ENCODE peak calls at places on chromosomes 7 and 10, in eight cellular contexts. N is astrocyte; F is GM23338; Q is foreskin fibroblast; B is IMR-90; E is BJ; G is CD8-positive, alpha-beta memory T cell; W is psoas muscle. P is an unnamed sample.

GRCh38 chr10:16867556-16867955 is 50.3 kb upstream of the RSU1 start:
- DNase-seq in W (no peak), G (no peak), F (peak), E (no peak), B (peak), N (peak), Q (peak), P (no peak)

GRCh38 chr7:2170576-2171521 is 61.9 kb downstream of the MAD1L1 start:
- DNase-seq in G (no peak), Q (no peak), F (no peak), W (no peak), B (no peak), E (no peak), N (no peak), P (no peak)

GRCh38 chr7:156889089-156889488 is 3.9 kb downstream of the LMBR1 start:
- DNase-seq in N (no peak), E (no peak), F (no peak), W (no peak), B (peak), G (no peak), Q (peak), P (no peak)

GRCh38 chr10:72229261-72230251 is 13.5 kb upstream of the ASCC1 start:
- DNase-seq in Q (no peak), E (no peak), F (no peak), B (peak), N (no peak), G (no peak), W (no peak), P (no peak)

GRCh38 chr10:106395061-106395749 is 769.3 kb downstream of the SORCS1 start:
- DNase-seq in F (no peak), N (no peak), G (no peak), Q (no peak), E (no peak), W (no peak), B (no peak), P (no peak)

GRCh38 chr7:154770962-154771361 is 232.0 kb downstream of the PAXIP1 start:
- DNase-seq in B (no peak), Q (no peak), N (no peak), E (no peak), F (no peak), W (no peak), G (no peak), P (no peak)

GRCh38 chr10:17386616-17387075 is 67.7 kb downstream of the ST8SIA6 start:
- DNase-seq in W (no peak), N (no peak), B (no peak), F (peak), G (no peak), E (no peak), Q (no peak), P (peak)

GRCh38 chr7:47273088-47273487 is 308.8 kb downstream of the TNS3 start:
- DNase-seq in G (no peak), Q (no peak), N (no peak), W (no peak), B (no peak), E (no peak), F (no peak), P (no peak)

GRCh38 chr7:133690740-133691139 is 436.4 kb upstream of the LRGUK start:
- DNase-seq in E (no peak), G (no peak), B (no peak), N (no peak), F (no peak), Q (no peak), W (no peak), P (no peak)

GRCh38 chr10:6255548-6256061 is 52.9 kb downstream of the PFKFB3 start:
- DNase-seq in E (no peak), F (no peak), G (no peak), Q (no peak), B (no peak), W (no peak), N (no peak), P (no peak)

GRCh38 chr10:57094965-57095364 is 733.9 kb upstream of the ZWINT start:
- DNase-seq in W (no peak), F (no peak), G (no peak), Q (no peak), E (no peak), B (no peak), N (no peak), P (no peak)

GRCh38 chr7:82204694-82205093 is 238.9 kb downstream of the CACNA2D1 start:
- DNase-seq in E (no peak), Q (peak), W (peak), N (peak), B (peak), F (no peak), G (no peak), P (peak)

GRCh38 chr10:118500477-118501104 is 94.9 kb downstream of the PRLHR start:
- DNase-seq in E (no peak), F (no peak), G (no peak), N (no peak), B (no peak), Q (no peak), W (no peak), P (no peak)

GRCh38 chr10:17768957-17769356 is 17.0 kb downstream of the TMEM236 start:
- DNase-seq in F (no peak), N (peak), G (no peak), W (no peak), E (no peak), B (peak), Q (peak), P (no peak)

GRCh38 chr10:22702348-22702747 is 12.0 kb downstream of the PIP4K2A start:
- DNase-seq in W (no peak), G (no peak), E (no peak), N (peak), B (peak), Q (no peak), F (no peak), P (no peak)

GRCh38 chr10:131169146-131169545 is 142.4 kb downstream of the TCERG1L start:
- DNase-seq in E (no peak), N (no peak), W (no peak), G (no peak), Q (no peak), F (no peak), B (no peak), P (no peak)

GRCh38 chr7:39851466-39852045 is 98.5 kb upstream of the CDK13 start:
- DNase-seq in F (no peak), W (no peak), N (no peak), B (no peak), E (no peak), G (no peak), Q (no peak), P (no peak)

GRCh38 chr10:5573968-5574641 is 49.3 kb downstream of the CALML3 start:
- DNase-seq in G (no peak), Q (peak), B (peak), F (no peak), N (no peak), W (no peak), E (no peak), P (no peak)

GRCh38 chr10:27448926-27449325 is 55.2 kb upstream of the RAB18 start:
- DNase-seq in Q (peak), W (no peak), B (peak), E (peak), F (peak), N (peak), G (no peak), P (no peak)

GRCh38 chr7:133051066-133051465 is 30.8 kb downstream of the CHCHD3 start:
- DNase-seq in B (peak), W (no peak), E (no peak), F (peak), G (no peak), Q (peak), N (peak), P (peak)

GRCh38 chr7:24411226-24411625 is 127.2 kb downstream of the NPY start:
- DNase-seq in E (no peak), Q (no peak), W (no peak), B (no peak), N (no peak), G (no peak), F (no peak), P (no peak)

DNA sequence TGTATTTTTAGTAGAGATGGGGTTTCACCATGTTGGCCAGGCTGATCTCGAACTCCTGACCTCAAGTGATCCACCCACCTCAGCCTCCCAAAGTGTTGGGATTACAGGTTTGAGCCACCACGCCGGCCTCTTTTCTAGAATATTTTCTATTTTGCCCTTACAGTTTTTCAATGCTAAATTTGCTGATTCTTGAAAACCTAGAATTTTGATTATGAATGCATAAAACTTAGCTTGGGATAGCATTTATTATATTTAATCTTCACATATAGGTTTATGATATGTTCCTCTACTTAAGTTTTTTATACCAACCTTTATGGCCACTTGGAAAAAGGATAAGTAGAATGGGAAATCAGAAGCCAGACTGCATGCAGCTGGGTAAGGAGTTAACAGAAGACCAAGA is 2.1 kb downstream of the TMEM60 start:
- DNase-seq in B (no peak), N (no peak), E (no peak), Q (no peak), W (no peak), F (no peak), G (no peak), P (no peak)
- H3K4me3 ChIP-seq in B (no peak), N (no peak), E (no peak), Q (peak), W (peak), F (no peak), G (no peak), P (no peak)

DNA sequence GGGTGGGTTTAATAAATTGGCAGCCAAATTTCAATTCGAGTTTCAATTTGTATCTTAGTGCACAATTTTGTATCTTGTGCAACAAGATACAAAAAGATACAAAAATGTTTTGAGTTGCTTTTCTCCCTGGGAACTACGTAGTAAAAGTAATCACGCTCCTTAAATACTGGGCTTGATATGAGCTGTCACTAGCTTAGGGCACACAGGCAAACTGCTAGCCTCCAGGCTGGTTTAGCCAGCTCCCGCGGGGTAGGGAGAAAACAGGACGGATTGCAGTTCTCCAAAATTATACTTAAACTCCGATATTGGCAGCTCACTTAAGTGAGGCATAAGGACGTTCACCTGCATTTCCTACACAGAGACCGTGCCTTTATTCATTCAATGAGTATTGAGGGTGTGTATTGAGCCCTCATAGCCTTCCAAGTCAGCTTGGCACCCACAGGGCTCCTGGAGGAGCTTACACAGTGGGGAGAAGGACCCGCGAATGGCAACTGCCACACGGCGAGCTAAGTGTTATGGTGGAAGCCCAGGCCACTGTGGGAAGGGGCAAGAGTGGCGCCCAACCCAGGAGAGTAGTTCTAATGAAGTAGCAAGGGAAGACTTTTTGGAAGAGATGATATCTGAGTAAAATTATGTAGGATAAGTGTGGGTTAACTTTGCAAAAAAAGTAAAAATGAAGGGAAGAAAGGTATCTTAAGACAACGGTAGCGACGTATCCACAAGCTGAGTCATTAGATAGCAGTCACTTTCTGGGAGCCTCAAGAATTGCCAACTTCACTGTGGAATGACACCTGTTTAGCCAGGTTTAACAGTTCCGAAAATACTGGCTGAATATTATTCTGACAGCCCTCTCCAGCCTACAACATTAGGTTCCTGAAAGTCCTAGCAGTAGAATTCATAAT is 1.6 kb upstream of the EPC1 start:
- DNase-seq in E (no peak), Q (no peak), N (no peak), G (no peak), B (no peak), F (no peak), W (no peak), P (no peak)
- H3K4me3 ChIP-seq in E (no peak), Q (no peak), N (no peak), G (no peak), B (no peak), F (peak), W (peak), P (no peak)

GRCh38 chr7:158705234-158705890 is 758 bp upstream of the NCAPG2 start:
- DNase-seq in Q (peak), N (no peak), G (no peak), W (no peak), F (peak), E (no peak), B (no peak), P (no peak)

GRCh38 chr7:158700008-158700407 is 4.6 kb downstream of the NCAPG2 start:
- DNase-seq in G (no peak), E (no peak), Q (no peak), W (no peak), B (no peak), F (no peak), N (no peak), P (no peak)

GRCh38 chr7:158702196-158702595 is 2.4 kb downstream of the NCAPG2 start:
- DNase-seq in F (peak), B (no peak), W (no peak), E (no peak), G (no peak), Q (no peak), N (no peak), P (no peak)

GRCh38 chr7:158704524-158705233 is at the start of gene NCAPG2:
- DNase-seq in N (peak), Q (peak), F (peak), B (peak), E (peak), G (peak), W (peak), P (peak)

GRCh38 chr7:158702944-158703343 is 1.7 kb downstream of the NCAPG2 start:
- DNase-seq in B (no peak), N (no peak), W (no peak), E (no peak), F (no peak), G (no peak), Q (no peak), P (no peak)
- H3K4me3 ChIP-seq in B (no peak), N (peak), W (no peak), E (no peak), F (peak), G (no peak), Q (peak), P (no peak)

DNA sequence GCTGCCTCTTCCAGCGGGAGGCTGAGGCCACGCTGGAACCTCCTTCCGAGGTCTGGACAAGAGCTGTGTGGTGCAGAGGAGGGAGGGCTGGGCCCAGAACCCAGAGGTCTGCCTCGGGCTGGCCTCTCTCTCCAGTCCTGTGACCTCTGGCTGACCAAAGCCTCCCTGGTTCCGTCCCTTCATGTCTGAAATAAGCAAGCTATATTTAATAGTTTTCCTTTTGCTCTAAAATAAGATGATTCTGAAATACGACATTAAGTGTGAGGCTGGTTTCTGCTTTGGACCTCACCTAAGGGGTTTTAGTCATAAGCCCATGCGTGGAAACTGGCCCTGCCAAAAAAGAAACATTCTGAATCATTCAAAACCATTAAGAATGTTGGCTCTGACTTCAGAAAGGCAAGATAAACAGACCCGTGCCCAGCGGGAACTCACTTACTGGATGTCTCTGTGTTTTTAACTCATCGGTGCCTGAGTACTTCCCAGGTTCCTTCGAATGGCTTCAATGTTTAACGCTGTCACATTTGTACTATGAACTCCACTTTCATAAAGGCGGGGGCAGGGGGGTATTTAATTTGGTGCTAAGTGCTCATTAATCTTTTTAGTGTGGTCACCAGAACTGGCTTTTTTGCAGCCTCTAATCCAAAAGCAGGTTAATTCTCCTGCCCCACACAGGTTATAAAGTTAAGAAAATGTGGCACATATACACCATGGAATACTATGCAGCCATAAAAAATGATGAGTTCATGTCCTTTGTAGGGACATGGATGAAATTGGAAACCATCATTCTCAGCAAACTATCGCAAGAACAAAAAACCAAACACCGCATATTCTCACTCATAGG is 157.5 kb upstream of the KLF14 start:
- DNase-seq in Q (peak), E (peak), N (peak), F (no peak), G (no peak), B (peak), W (peak), P (peak)
- H3K4me3 ChIP-seq in Q (no peak), E (no peak), N (peak), F (no peak), G (no peak), B (peak), W (peak), P (no peak)

GRCh38 chr7:52179934-52180333 is 855.5 kb upstream of the POM121L12 start:
- DNase-seq in E (no peak), F (no peak), W (no peak), Q (no peak), N (no peak), B (no peak), G (no peak), P (no peak)
- H3K4me3 ChIP-seq in E (no peak), F (no peak), W (no peak), Q (no peak), N (no peak), B (no peak), G (no peak), P (no peak)

GRCh38 chr7:12923971-12924370 is 236.5 kb downstream of the ARL4A start:
- DNase-seq in G (no peak), E (no peak), B (peak), F (no peak), N (peak), Q (peak), W (no peak), P (no peak)
- H3K4me3 ChIP-seq in G (no peak), E (no peak), B (no peak), F (no peak), N (no peak), Q (no peak), W (no peak), P (no peak)

GRCh38 chr10:121927361-121927840 is 430 bp downstream of the ATE1 start:
- DNase-seq in N (peak), B (peak), F (peak), G (no peak), E (no peak), W (peak), Q (peak), P (peak)

GRCh38 chr10:121927841-121928527 is at the start of gene ATE1:
- DNase-seq in G (peak), N (peak), W (peak), F (peak), Q (peak), E (peak), B (peak), P (peak)

GRCh38 chr10:121926669-121927360 is 1.0 kb downstream of the ATE1 start:
- DNase-seq in F (peak), W (no peak), Q (peak), B (no peak), G (peak), N (peak), E (no peak), P (no peak)

GRCh38 chr10:121928528-121928884 is 675 bp upstream of the ATE1 start:
- DNase-seq in B (peak), F (no peak), G (no peak), E (no peak), Q (peak), N (peak), W (peak), P (no peak)

GRCh38 chr10:121926157-121926556 is 1.7 kb downstream of the ATE1 start:
- DNase-seq in N (no peak), W (no peak), Q (no peak), E (no peak), F (no peak), B (no peak), G (no peak), P (no peak)
- H3K4me3 ChIP-seq in N (no peak), W (peak), Q (peak), E (no peak), F (peak), B (no peak), G (no peak), P (peak)

DNA sequence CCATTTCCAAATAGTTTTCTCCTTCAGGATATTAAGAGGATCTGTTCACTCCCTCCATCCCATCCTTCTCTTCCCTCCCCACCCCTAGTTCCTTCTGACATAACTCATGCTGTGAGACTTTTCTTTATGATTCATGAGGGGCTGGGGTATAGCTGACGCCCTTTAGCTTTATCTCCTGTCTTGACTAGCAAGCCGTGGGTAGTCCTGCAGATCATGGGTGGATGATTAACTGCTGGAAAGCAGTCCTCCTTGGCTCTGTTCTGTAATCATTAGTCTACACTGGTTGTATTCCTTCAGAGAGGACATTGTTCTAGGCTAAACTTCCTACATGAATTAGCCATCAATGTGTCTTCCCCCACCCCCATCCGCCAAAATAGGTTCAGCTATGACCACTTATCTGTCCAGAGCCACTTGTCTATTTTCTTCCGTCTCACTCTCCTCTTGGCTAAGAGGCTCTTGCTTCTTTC is 135.4 kb downstream of the LRRC4 start:
- DNase-seq in G (no peak), Q (no peak), E (no peak), B (no peak), N (peak), W (no peak), F (no peak), P (no peak)
- H3K4me3 ChIP-seq in G (no peak), Q (no peak), E (no peak), B (no peak), N (no peak), W (no peak), F (peak), P (no peak)